ENCODE peak calls at places on chromosomes 16 and 17, in six cellular contexts. X, L, E, J, R and W are unnamed samples.

GRCh38 chr16:16092925-16093624 is 130.2 kb downstream of the ABCC6 start:
- DNase-seq in L (no peak), R (no peak), X (no peak), J (no peak), E (no peak), W (peak)

GRCh38 chr16:12458591-12459400 is 344.9 kb downstream of the CPPED1 start:
- DNase-seq in L (no peak), X (no peak), R (peak), J (no peak), E (no peak), W (no peak)

GRCh38 chr17:40321502-40322416 is 12.8 kb downstream of the RARA start:
- DNase-seq in L (no peak), E (no peak), X (no peak), R (peak), J (no peak), W (no peak)

GRCh38 chr17:80045703-80046102 is 9.3 kb downstream of the CCDC40 start:
- DNase-seq in X (no peak), L (no peak), E (no peak), J (no peak), R (no peak), W (no peak)

GRCh38 chr16:9090101-9090959 is 1.1 kb upstream of the HAPSTR1 start:
- DNase-seq in J (no peak), R (peak), X (no peak), L (no peak), E (peak), W (no peak)

GRCh38 chr17:45106582-45106981 is 25.7 kb downstream of the PLCD3 start:
- DNase-seq in X (no peak), J (no peak), E (no peak), R (no peak), L (no peak), W (no peak)

GRCh38 chr17:30153463-30153862 is 36.8 kb downstream of the NSRP1 start:
- DNase-seq in E (no peak), J (no peak), X (no peak), R (no peak), L (no peak), W (no peak)

GRCh38 chr16:49335828-49336227 is 37.8 kb upstream of the C16orf78 start:
- DNase-seq in E (no peak), L (no peak), X (no peak), R (no peak), J (no peak), W (no peak)

GRCh38 chr16:66977341-66978113 is 10.9 kb upstream of the CES4A start:
- DNase-seq in R (peak), X (peak), L (peak), J (peak), E (peak), W (peak)

GRCh38 chr17:45440161-45440859 is 7.6 kb upstream of the ARHGAP27 start:
- DNase-seq in J (no peak), E (no peak), L (peak), X (no peak), R (no peak), W (no peak)

GRCh38 chr17:30334421-30334820 is 564 bp upstream of the TMIGD1 start:
- DNase-seq in J (no peak), X (no peak), L (no peak), R (no peak), E (no peak), W (no peak)

GRCh38 chr17:37278247-37278894 is 97.4 kb upstream of the C17orf78 start:
- DNase-seq in E (no peak), L (no peak), J (no peak), X (no peak), R (no peak), W (no peak)

GRCh38 chr17:68204736-68205135 is 43.1 kb upstream of the AMZ2 start:
- DNase-seq in J (no peak), E (no peak), R (peak), X (peak), L (no peak), W (no peak)

GRCh38 chr17:3990391-3991127 is 26.3 kb upstream of the ATP2A3 start:
- DNase-seq in J (no peak), R (no peak), X (no peak), E (peak), L (no peak), W (peak)

GRCh38 chr17:3981455-3981854 is 17.2 kb upstream of the ATP2A3 start:
- DNase-seq in L (no peak), X (no peak), E (peak), J (no peak), R (no peak), W (no peak)

GRCh38 chr17:83173180-83173996 is 94.0 kb downstream of the METRNL start:
- DNase-seq in R (no peak), X (no peak), E (no peak), J (no peak), L (no peak), W (no peak)

GRCh38 chr17:44308865-44309264 is 464 bp downstream of the RUNDC3A start:
- DNase-seq in L (no peak), R (no peak), E (peak), J (no peak), X (no peak), W (no peak)

GRCh38 chr17:28788100-28788499 is 44.3 kb downstream of the TRAF4 start:
- DNase-seq in E (no peak), X (no peak), R (no peak), L (peak), J (no peak), W (no peak)

DNA sequence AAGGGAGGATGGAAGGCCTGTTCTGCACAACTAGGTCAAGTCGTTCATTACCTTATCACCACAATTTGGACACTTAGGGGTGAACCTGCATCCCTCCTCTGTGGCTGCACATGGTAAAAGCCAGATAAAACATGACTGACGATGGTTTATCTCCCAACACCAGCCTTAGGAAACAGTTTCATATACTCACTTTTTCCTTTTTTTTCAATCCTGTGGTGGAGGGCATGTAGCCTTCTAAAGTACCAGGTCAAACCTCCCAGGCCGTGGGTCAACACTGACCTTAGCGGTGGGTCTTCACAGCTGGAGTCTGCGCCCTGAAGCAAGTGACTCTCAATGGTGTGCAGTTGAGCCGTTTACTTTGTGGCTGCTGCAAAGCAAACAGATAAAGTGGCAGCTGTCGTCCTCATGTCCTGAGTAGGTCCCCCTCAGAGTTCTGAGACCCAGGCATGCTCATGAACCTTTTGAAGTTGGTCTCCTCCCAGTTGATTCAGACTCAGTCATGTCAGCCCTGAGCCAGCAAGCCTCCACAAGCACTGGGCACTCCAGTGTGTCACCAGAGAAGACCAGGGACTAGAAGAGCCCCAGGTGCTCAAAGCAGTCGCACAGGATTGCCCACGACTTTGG is 5.9 kb downstream of the FAHD1 start:
- DNase-seq in R (peak), E (no peak), X (no peak), J (no peak), L (peak), W (no peak)
- TF ChIP-seq SMC3 in R (peak), E (no peak), X (no peak), J (no peak), L (no peak), W (no peak)

GRCh38 chr16:57128787-57129389 is 36.5 kb downstream of the CPNE2 start:
- DNase-seq in X (no peak), L (no peak), J (peak), R (no peak), E (no peak), W (no peak)
- TF ChIP-seq SMC3 in X (no peak), L (no peak), J (no peak), R (no peak), E (no peak), W (no peak)

GRCh38 chr16:75389096-75389692 is 44.1 kb downstream of the CFDP1 start:
- DNase-seq in L (no peak), J (no peak), E (no peak), X (no peak), R (no peak), W (peak)
- TF ChIP-seq SMC3 in L (no peak), J (no peak), E (no peak), X (no peak), R (no peak), W (no peak)

DNA sequence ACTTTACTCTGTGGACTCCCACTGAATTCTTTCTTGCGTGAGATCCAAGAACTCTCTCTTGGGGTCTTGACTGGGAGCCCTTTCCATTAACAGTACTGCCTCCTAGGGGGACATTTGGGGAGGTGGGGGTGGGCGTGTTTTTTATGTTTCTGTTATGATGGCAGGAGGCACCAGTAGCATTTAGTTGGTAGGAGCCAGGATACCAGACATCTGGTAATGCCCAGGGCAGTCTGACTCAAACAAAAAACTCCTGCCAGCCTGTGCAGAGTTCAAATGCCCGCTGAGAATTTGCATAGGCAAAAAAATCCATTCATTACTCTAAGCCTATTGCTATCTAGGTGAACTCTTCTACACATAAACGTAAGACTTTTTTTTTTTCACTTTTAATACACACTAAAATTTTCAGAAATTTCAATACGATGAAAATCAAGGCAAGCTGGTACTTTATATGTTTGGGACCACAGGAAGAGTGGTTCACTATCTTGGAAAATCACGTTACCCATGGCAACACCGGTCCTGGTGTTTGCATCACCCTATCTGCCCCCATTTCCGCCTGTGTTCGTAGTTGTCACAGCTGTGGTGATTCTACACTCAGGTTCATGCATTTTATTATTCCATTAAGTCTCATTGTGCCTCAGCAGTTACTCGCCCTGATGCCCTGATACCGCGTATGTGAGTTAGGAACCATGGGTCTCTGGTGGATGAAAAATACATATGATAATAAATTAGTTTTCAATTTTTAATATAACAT is 121.1 kb upstream of the XYLT1 start:
- DNase-seq in J (no peak), X (no peak), E (peak), R (peak), L (no peak), W (no peak)
- TF ChIP-seq SMC3 in J (no peak), X (no peak), E (peak), R (no peak), L (no peak), W (no peak)

GRCh38 chr17:56694825-56695224 is 101.3 kb downstream of the NOG start:
- DNase-seq in L (no peak), X (no peak), J (no peak), E (no peak), R (no peak), W (peak)

GRCh38 chr17:56700919-56701420 is 107.5 kb downstream of the NOG start:
- DNase-seq in L (no peak), J (no peak), R (no peak), X (no peak), E (no peak), W (no peak)

GRCh38 chr17:56697190-56697589 is 103.7 kb downstream of the NOG start:
- DNase-seq in R (no peak), J (no peak), E (no peak), L (no peak), X (no peak), W (no peak)

DNA sequence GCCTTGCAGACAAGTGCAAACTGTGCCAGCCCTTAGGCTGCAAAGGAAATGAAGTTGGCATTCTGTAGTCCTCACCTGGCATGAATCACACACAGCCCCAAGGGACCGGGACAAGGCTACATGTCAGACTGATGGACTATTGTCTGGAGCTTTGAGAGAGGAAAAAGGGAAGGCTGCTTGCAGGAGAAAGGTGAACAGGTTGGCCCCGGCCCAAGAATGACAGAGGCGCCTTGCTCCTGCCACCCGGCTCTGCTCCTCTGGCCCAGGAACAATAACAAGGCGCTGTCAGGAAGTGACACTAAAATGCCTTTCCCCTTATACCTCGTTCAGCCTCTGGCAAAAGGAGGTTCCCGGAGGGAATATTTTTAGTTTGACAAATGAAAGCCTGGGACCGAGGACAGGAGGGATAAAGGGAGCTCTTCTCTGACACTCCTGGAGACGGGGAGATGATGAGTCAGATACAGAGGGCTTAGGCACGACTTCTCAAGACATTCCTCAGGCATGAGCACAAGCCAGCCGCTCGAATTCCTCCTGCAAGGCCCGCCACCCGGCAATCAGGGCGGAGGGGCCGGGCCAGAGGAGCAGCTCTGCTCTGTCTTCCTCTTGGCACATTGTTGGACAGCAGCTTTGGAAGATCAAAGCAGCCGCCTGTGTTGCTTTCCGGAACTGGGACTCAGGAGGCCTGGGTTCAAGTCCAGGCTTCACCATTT is 105.8 kb downstream of the NOG start:
- DNase-seq in E (peak), L (no peak), J (no peak), R (no peak), X (peak), W (peak)
- TF ChIP-seq SMC3 in E (no peak), L (no peak), J (no peak), R (no peak), X (no peak), W (no peak)

GRCh38 chr16:10637337-10638037 is 57.1 kb upstream of the EMP2 start:
- DNase-seq in R (no peak), E (no peak), L (no peak), J (no peak), X (no peak), W (no peak)
- TF ChIP-seq SMC3 in R (no peak), E (no peak), L (peak), J (no peak), X (no peak), W (no peak)

DNA sequence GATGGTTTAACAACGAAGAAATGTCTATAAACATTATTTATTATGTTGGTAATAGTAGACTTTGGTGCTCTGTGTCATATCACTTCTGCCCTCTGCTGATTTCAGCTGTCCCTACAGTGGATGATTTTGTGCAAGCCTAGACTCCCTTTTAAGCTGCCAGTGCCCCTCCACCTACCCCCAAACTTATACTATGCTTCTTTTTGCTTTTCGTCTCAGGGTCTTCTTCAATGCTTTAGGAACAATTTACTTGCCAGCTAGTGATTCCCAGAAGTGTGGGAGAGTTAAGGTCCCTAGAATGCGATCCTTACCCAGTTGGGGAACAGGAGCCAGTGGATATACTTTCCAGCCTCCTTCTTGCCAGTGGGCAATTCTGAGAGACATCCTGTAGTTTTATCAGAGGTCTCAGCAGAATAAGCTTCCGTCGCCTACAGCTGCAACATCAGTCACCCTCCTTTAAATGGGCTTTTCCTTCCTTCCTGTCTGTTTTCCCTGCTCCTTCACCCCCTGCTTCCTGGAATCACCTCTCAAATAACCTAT is 4.1 kb downstream of the ICAM2 start:
- DNase-seq in R (no peak), J (no peak), X (no peak), L (no peak), E (peak), W (no peak)
- TF ChIP-seq SMC3 in R (no peak), J (peak), X (peak), L (no peak), E (peak), W (no peak)